ENCODE peak calls at places on chromosomes 13 and 19, in ten cellular contexts. I, J, H, A, E, Q, Y, B, P and C are unnamed samples.

GRCh38 chr13:39062004-39062403 is 23.7 kb downstream of the NHLRC3 start:
- DNase-seq in Y (no peak), A (no peak), H (no peak), Q (no peak), I (no peak), P (no peak), B (no peak), E (no peak), J (no peak), C (no peak)

GRCh38 chr19:3882041-3882384 is 1.5 kb downstream of the ATCAY start:
- DNase-seq in Q (no peak), I (no peak), E (no peak), B (no peak), H (no peak), A (no peak), Y (no peak), J (no peak), P (no peak), C (no peak)

GRCh38 chr13:97222934-97223710 is 989 bp downstream of the MBNL2 start:
- DNase-seq in E (no peak), Y (no peak), H (no peak), J (no peak), P (no peak), I (no peak), Q (no peak), B (no peak), A (no peak), C (no peak)

GRCh38 chr19:17536957-17537356 is 18.5 kb upstream of the COLGALT1 start:
- DNase-seq in A (no peak), E (peak), J (no peak), P (no peak), B (no peak), H (no peak), Q (no peak), Y (no peak), I (no peak), C (no peak)

GRCh38 chr19:53019684-53020083 is 6.0 kb downstream of the ERVV-1 start:
- DNase-seq in P (no peak), E (no peak), B (no peak), Y (no peak), A (peak), H (no peak), I (no peak), J (no peak), Q (no peak), C (no peak)

GRCh38 chr19:4443966-4444764 is 13.4 kb downstream of the UBXN6 start:
- DNase-seq in P (no peak), B (no peak), Q (no peak), J (no peak), I (no peak), A (no peak), E (no peak), H (no peak), Y (no peak), C (no peak)

GRCh38 chr19:58569191-58569942 is 3.8 kb downstream of the MZF1 start:
- DNase-seq in H (no peak), P (no peak), Y (no peak), Q (no peak), E (no peak), B (no peak), J (no peak), I (no peak), A (peak), C (no peak)

GRCh38 chr19:56106397-56106849 is 14.7 kb downstream of the ZNF787 start:
- DNase-seq in A (no peak), J (peak), I (no peak), E (no peak), Q (no peak), H (no peak), Y (no peak), B (no peak), P (no peak), C (no peak)

GRCh38 chr19:35644987-35645679 is 3.0 kb upstream of the COX6B1 start:
- DNase-seq in Y (peak), I (peak), Q (no peak), B (peak), J (peak), E (peak), H (peak), A (peak), P (peak), C (peak)

GRCh38 chr13:22432690-22433089 is 748.1 kb upstream of the SGCG start:
- DNase-seq in Y (no peak), J (no peak), Q (no peak), I (no peak), E (no peak), P (no peak), A (no peak), B (no peak), H (no peak), C (no peak)

GRCh38 chr13:76680112-76680511 is 206.1 kb downstream of the KCTD12 start:
- DNase-seq in A (no peak), E (no peak), B (no peak), I (no peak), P (no peak), Q (no peak), J (no peak), Y (no peak), H (no peak), C (no peak)

GRCh38 chr19:48858984-48859710 is 9.3 kb downstream of the PLEKHA4 start:
- DNase-seq in Q (no peak), A (peak), I (no peak), E (no peak), B (no peak), Y (no peak), P (no peak), H (peak), J (no peak), C (peak)

GRCh38 chr19:12117203-12117970 is 22.8 kb downstream of the ZNF20 start:
- DNase-seq in E (no peak), Q (no peak), J (no peak), P (no peak), A (peak), B (no peak), Y (no peak), H (no peak), I (no peak), C (no peak)

GRCh38 chr19:49814010-49814409 is 918 bp upstream of the FUZ start:
- DNase-seq in J (no peak), A (no peak), E (no peak), P (no peak), I (no peak), H (no peak), Q (no peak), Y (no peak), B (no peak), C (no peak)

GRCh38 chr19:7328647-7329046 is 20.1 kb upstream of the ARHGEF18 start:
- DNase-seq in E (no peak), J (no peak), H (no peak), I (no peak), Y (no peak), Q (no peak), A (no peak), P (no peak), B (no peak), C (no peak)

GRCh38 chr19:4781851-4782250 is 9.7 kb upstream of the FEM1A start:
- DNase-seq in A (no peak), B (no peak), Q (no peak), J (no peak), P (no peak), I (no peak), E (peak), Y (peak), H (no peak), C (no peak)

GRCh38 chr19:28582807-28583206 is 630.1 kb downstream of the UQCRFS1 start:
- DNase-seq in E (no peak), Q (no peak), I (no peak), J (no peak), H (no peak), P (no peak), Y (no peak), A (no peak), B (no peak), C (no peak)

GRCh38 chr19:3618144-3618810 is 8.3 kb downstream of the CACTIN start:
- DNase-seq in Q (no peak), A (peak), Y (no peak), E (peak), J (peak), B (no peak), H (peak), P (no peak), I (no peak), C (peak)

GRCh38 chr19:55117063-55117635 is 288 bp downstream of the PPP1R12C start:
- DNase-seq in A (no peak), I (no peak), Q (no peak), Y (no peak), B (no peak), E (no peak), P (no peak), J (no peak), H (no peak), C (peak)

GRCh38 chr19:41706741-41707501 is 1.5 kb upstream of the CEACAM5 start:
- DNase-seq in E (peak), I (peak), B (no peak), J (peak), Q (no peak), A (peak), P (peak), H (peak), Y (no peak), C (peak)

GRCh38 chr13:107790360-107790759 is 425.0 kb downstream of the LIG4 start:
- DNase-seq in J (no peak), E (no peak), Y (no peak), A (no peak), B (no peak), I (no peak), P (no peak), Q (no peak), H (no peak), C (no peak)

GRCh38 chr19:3192228-3192635 is 6.5 kb downstream of the NCLN start:
- DNase-seq in Y (no peak), B (no peak), Q (no peak), P (no peak), H (no peak), A (no peak), E (no peak), J (no peak), I (no peak), C (no peak)